ENCODE peak calls at places on chromosomes 13 and 19, in seven cellular contexts. One of them, this sample, is unnamed.
A peak's percentile ranks its signal among the peaks of the same experiment; 100 is the strongest.

GRCh38 chr19:18746393-18747167 is 44.5 kb downstream of the COMP start:
- DNase-seq in IMR-90: no peak
- DNase-seq in astrocyte: no peak
- DNase-seq in mammary epithelial cell: no peak
- DNase-seq in A549: no peak
- DNase-seq in hepatocyte: no peak
- DNase-seq in mesendoderm: peak; percentile 21
- DNase-seq in this sample: no peak

GRCh38 chr19:8240274-8241229 is 31.4 kb downstream of the CERS4 start:
- DNase-seq in IMR-90: peak; percentile 94
- DNase-seq in astrocyte: peak; percentile 94
- DNase-seq in mammary epithelial cell: peak; percentile 87
- DNase-seq in A549: no peak
- DNase-seq in hepatocyte: peak; percentile 94
- DNase-seq in mesendoderm: peak; percentile 92
- DNase-seq in this sample: peak; percentile 90

GRCh38 chr19:55676384-55676783 is 1.4 kb downstream of the EPN1 start:
- DNase-seq in IMR-90: peak; percentile 13
- DNase-seq in astrocyte: no peak
- DNase-seq in mammary epithelial cell: peak; percentile 11
- DNase-seq in A549: no peak
- DNase-seq in hepatocyte: no peak
- DNase-seq in mesendoderm: no peak
- DNase-seq in this sample: no peak

GRCh38 chr13:107834717-107835116 is 380.6 kb downstream of the LIG4 start:
- DNase-seq in IMR-90: peak; percentile 31
- DNase-seq in astrocyte: peak; percentile 24
- DNase-seq in mammary epithelial cell: peak; percentile 5
- DNase-seq in A549: no peak
- DNase-seq in hepatocyte: no peak
- DNase-seq in mesendoderm: no peak
- DNase-seq in this sample: no peak

GRCh38 chr13:23411706-23412105 is 21.8 kb downstream of the SACS start:
- DNase-seq in IMR-90: no peak
- DNase-seq in astrocyte: no peak
- DNase-seq in mammary epithelial cell: no peak
- DNase-seq in A549: no peak
- DNase-seq in hepatocyte: no peak
- DNase-seq in mesendoderm: no peak
- DNase-seq in this sample: no peak

GRCh38 chr13:41561179-41561578 is 103.8 kb downstream of the RGCC start:
- DNase-seq in IMR-90: peak; percentile 43
- DNase-seq in astrocyte: peak; percentile 41
- DNase-seq in mammary epithelial cell: no peak
- DNase-seq in A549: no peak
- DNase-seq in hepatocyte: no peak
- DNase-seq in mesendoderm: no peak
- DNase-seq in this sample: no peak

GRCh38 chr13:110860986-110861385 is 53.9 kb downstream of the ANKRD10 start:
- DNase-seq in IMR-90: no peak
- DNase-seq in astrocyte: no peak
- DNase-seq in mammary epithelial cell: no peak
- DNase-seq in A549: no peak
- DNase-seq in hepatocyte: no peak
- DNase-seq in mesendoderm: no peak
- DNase-seq in this sample: no peak

GRCh38 chr19:48102870-48103751 is 7.5 kb downstream of the PLA2G4C start:
- DNase-seq in IMR-90: peak; percentile 49
- DNase-seq in astrocyte: peak; percentile 59
- DNase-seq in mammary epithelial cell: peak; percentile 66
- DNase-seq in A549: peak; percentile 85
- DNase-seq in hepatocyte: peak; percentile 44
- DNase-seq in mesendoderm: peak; percentile 74
- DNase-seq in this sample: peak; percentile 43

GRCh38 chr13:80083516-80084085 is 257.3 kb downstream of the SPRY2 start:
- DNase-seq in IMR-90: peak; percentile 5
- DNase-seq in astrocyte: peak; percentile 97
- DNase-seq in mammary epithelial cell: no peak
- DNase-seq in A549: no peak
- DNase-seq in hepatocyte: no peak
- DNase-seq in mesendoderm: no peak
- DNase-seq in this sample: peak; percentile 62

GRCh38 chr13:74301200-74302063 is 167.2 kb upstream of the KLF12 start:
- DNase-seq in IMR-90: peak; percentile 24
- DNase-seq in astrocyte: peak; percentile 20
- DNase-seq in mammary epithelial cell: no peak
- DNase-seq in A549: no peak
- DNase-seq in hepatocyte: no peak
- DNase-seq in mesendoderm: peak; percentile 18
- DNase-seq in this sample: no peak

GRCh38 chr19:28330831-28331230 is 882.1 kb downstream of the UQCRFS1 start:
- DNase-seq in IMR-90: no peak
- DNase-seq in astrocyte: peak; percentile 23
- DNase-seq in mammary epithelial cell: no peak
- DNase-seq in A549: no peak
- DNase-seq in hepatocyte: no peak
- DNase-seq in mesendoderm: no peak
- DNase-seq in this sample: peak; percentile 59

GRCh38 chr13:110216403-110217041 is 90.4 kb downstream of the COL4A1 start:
- DNase-seq in IMR-90: peak; percentile 78
- DNase-seq in astrocyte: peak; percentile 87
- DNase-seq in mammary epithelial cell: no peak
- DNase-seq in A549: no peak
- DNase-seq in hepatocyte: no peak
- DNase-seq in mesendoderm: no peak
- DNase-seq in this sample: peak; percentile 65

GRCh38 chr13:84303035-84303434 is 420.8 kb upstream of the SLITRK1 start:
- DNase-seq in IMR-90: no peak
- DNase-seq in astrocyte: peak; percentile 36
- DNase-seq in mammary epithelial cell: no peak
- DNase-seq in A549: no peak
- DNase-seq in hepatocyte: no peak
- DNase-seq in mesendoderm: no peak
- DNase-seq in this sample: no peak

GRCh38 chr19:33809960-33810359 is 13.3 kb downstream of the KCTD15 start:
- DNase-seq in IMR-90: peak; percentile 36
- DNase-seq in astrocyte: no peak
- DNase-seq in mammary epithelial cell: no peak
- DNase-seq in A549: no peak
- DNase-seq in hepatocyte: no peak
- DNase-seq in mesendoderm: no peak
- DNase-seq in this sample: peak; percentile 58

GRCh38 chr13:110491869-110492268 is 69.7 kb downstream of the RAB20 start:
- DNase-seq in IMR-90: no peak
- DNase-seq in astrocyte: no peak
- DNase-seq in mammary epithelial cell: no peak
- DNase-seq in A549: no peak
- DNase-seq in hepatocyte: no peak
- DNase-seq in mesendoderm: no peak
- DNase-seq in this sample: no peak

GRCh38 chr13:24341439-24341838 is 32.1 kb downstream of the C1QTNF9 start:
- DNase-seq in IMR-90: peak; percentile 46
- DNase-seq in astrocyte: no peak
- DNase-seq in mammary epithelial cell: peak; percentile 38
- DNase-seq in A549: no peak
- DNase-seq in hepatocyte: no peak
- DNase-seq in mesendoderm: no peak
- DNase-seq in this sample: no peak

GRCh38 chr13:114152831-114153371 is 20.5 kb upstream of the RASA3 start:
- DNase-seq in IMR-90: no peak
- DNase-seq in astrocyte: no peak
- DNase-seq in mammary epithelial cell: no peak
- DNase-seq in A549: no peak
- DNase-seq in hepatocyte: peak; percentile 3
- DNase-seq in mesendoderm: no peak
- DNase-seq in this sample: no peak

GRCh38 chr13:26502826-26503225 is 54.7 kb upstream of the WASF3 start:
- DNase-seq in IMR-90: peak; percentile 96
- DNase-seq in astrocyte: peak; percentile 31
- DNase-seq in mammary epithelial cell: peak; percentile 72
- DNase-seq in A549: no peak
- DNase-seq in hepatocyte: peak; percentile 52
- DNase-seq in mesendoderm: peak; percentile 78
- DNase-seq in this sample: peak; percentile 58

GRCh38 chr13:78632956-78633355 is 26.0 kb downstream of the OBI1 start:
- DNase-seq in IMR-90: no peak
- DNase-seq in astrocyte: peak; percentile 78
- DNase-seq in mammary epithelial cell: no peak
- DNase-seq in A549: no peak
- DNase-seq in hepatocyte: no peak
- DNase-seq in mesendoderm: no peak
- DNase-seq in this sample: no peak

GRCh38 chr13:74217816-74218215 is 83.6 kb upstream of the KLF12 start:
- DNase-seq in IMR-90: peak; percentile 97
- DNase-seq in astrocyte: peak; percentile 88
- DNase-seq in mammary epithelial cell: no peak
- DNase-seq in A549: no peak
- DNase-seq in hepatocyte: no peak
- DNase-seq in mesendoderm: no peak
- DNase-seq in this sample: no peak

GRCh38 chr13:45104294-45104693 is 16.0 kb upstream of the GTF2F2 start:
- DNase-seq in IMR-90: no peak
- DNase-seq in astrocyte: no peak
- DNase-seq in mammary epithelial cell: no peak
- DNase-seq in A549: no peak
- DNase-seq in hepatocyte: no peak
- DNase-seq in mesendoderm: no peak
- DNase-seq in this sample: no peak

GRCh38 chr19:30085394-30085793 is 143.4 kb downstream of the URI1 start:
- DNase-seq in IMR-90: no peak
- DNase-seq in astrocyte: no peak
- DNase-seq in mammary epithelial cell: no peak
- DNase-seq in A549: no peak
- DNase-seq in hepatocyte: no peak
- DNase-seq in mesendoderm: peak; percentile 59
- DNase-seq in this sample: no peak

GRCh38 chr19:30086916-30087315 is 144.9 kb downstream of the URI1 start:
- DNase-seq in IMR-90: no peak
- DNase-seq in astrocyte: no peak
- DNase-seq in mammary epithelial cell: no peak
- DNase-seq in A549: no peak
- DNase-seq in hepatocyte: no peak
- DNase-seq in mesendoderm: no peak
- DNase-seq in this sample: no peak

GRCh38 chr19:30084390-30084819 is 142.4 kb downstream of the URI1 start:
- DNase-seq in IMR-90: no peak
- DNase-seq in astrocyte: no peak
- DNase-seq in mammary epithelial cell: no peak
- DNase-seq in A549: no peak
- DNase-seq in hepatocyte: no peak
- DNase-seq in mesendoderm: no peak
- DNase-seq in this sample: no peak

GRCh38 chr19:30087381-30088138 is 145.5 kb downstream of the URI1 start:
- DNase-seq in IMR-90: no peak
- DNase-seq in astrocyte: no peak
- DNase-seq in mammary epithelial cell: no peak
- DNase-seq in A549: no peak
- DNase-seq in hepatocyte: no peak
- DNase-seq in mesendoderm: no peak
- DNase-seq in this sample: no peak

GRCh38 chr19:30086220-30086619 is 144.2 kb downstream of the URI1 start:
- DNase-seq in IMR-90: no peak
- DNase-seq in astrocyte: no peak
- DNase-seq in mammary epithelial cell: no peak
- DNase-seq in A549: no peak
- DNase-seq in hepatocyte: no peak
- DNase-seq in mesendoderm: peak; percentile 21
- DNase-seq in this sample: no peak
- H3K4me2 ChIP-seq in IMR-90: no peak overlapping the region
- H3K4me2 ChIP-seq in astrocyte: no peak overlapping the region
- H3K4me2 ChIP-seq in mammary epithelial cell: no peak overlapping the region
- H3K4me2 ChIP-seq in A549: no peak overlapping the region
- H3K4me2 ChIP-seq in hepatocyte: no peak overlapping the region
- H3K4me2 ChIP-seq in mesendoderm: no peak overlapping the region
- H3K4me2 ChIP-seq in this sample: no peak overlapping the region

DNA sequence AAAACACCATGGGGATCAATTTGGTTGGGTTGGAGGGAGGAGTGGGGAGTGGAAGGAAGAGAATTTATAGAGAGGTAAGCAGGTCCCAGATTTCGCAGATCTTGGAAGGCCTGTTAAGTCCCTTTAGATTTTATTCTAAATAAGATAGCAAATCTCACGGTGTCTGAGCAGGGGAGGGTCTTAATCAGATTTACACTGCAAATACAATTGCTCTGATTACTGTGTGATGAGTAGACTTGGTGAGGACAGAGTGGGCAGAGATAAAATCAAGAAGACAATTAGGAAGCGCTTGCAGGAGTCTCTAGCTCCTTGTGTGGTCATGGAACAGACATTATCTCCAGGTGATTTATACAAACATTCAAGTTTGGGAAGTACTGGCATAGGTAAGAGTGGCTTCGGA is 126.0 kb downstream of the GPC6 start:
- DNase-seq in IMR-90: no peak
- DNase-seq in astrocyte: no peak
- DNase-seq in mammary epithelial cell: no peak
- DNase-seq in A549: no peak
- DNase-seq in hepatocyte: no peak
- DNase-seq in mesendoderm: peak; percentile 83
- DNase-seq in this sample: no peak
- H3K4me2 ChIP-seq in IMR-90: no peak overlapping the region
- H3K4me2 ChIP-seq in astrocyte: no peak overlapping the region
- H3K4me2 ChIP-seq in mammary epithelial cell: no peak overlapping the region
- H3K4me2 ChIP-seq in A549: no peak overlapping the region
- H3K4me2 ChIP-seq in hepatocyte: no peak overlapping the region
- H3K4me2 ChIP-seq in mesendoderm: no peak overlapping the region
- H3K4me2 ChIP-seq in this sample: no peak overlapping the region

GRCh38 chr13:21076265-21076653 is 14.9 kb upstream of the LATS2 start:
- DNase-seq in IMR-90: no peak
- DNase-seq in astrocyte: no peak
- DNase-seq in mammary epithelial cell: no peak
- DNase-seq in A549: no peak
- DNase-seq in hepatocyte: no peak
- DNase-seq in mesendoderm: peak; percentile 22
- DNase-seq in this sample: no peak
- H3K4me2 ChIP-seq in IMR-90: no peak overlapping the region
- H3K4me2 ChIP-seq in astrocyte: no peak overlapping the region
- H3K4me2 ChIP-seq in mammary epithelial cell: no peak overlapping the region
- H3K4me2 ChIP-seq in A549: peak overlapping the region; percentile 38
- H3K4me2 ChIP-seq in hepatocyte: peak overlapping the region; percentile 97
- H3K4me2 ChIP-seq in mesendoderm: no peak overlapping the region
- H3K4me2 ChIP-seq in this sample: no peak overlapping the region

GRCh38 chr13:60163525-60164471 is at the start of gene DIAPH3:
- DNase-seq in IMR-90: peak; percentile 95
- DNase-seq in astrocyte: peak; percentile 92
- DNase-seq in mammary epithelial cell: peak; percentile 94
- DNase-seq in A549: peak; percentile 84
- DNase-seq in hepatocyte: peak; percentile 97
- DNase-seq in mesendoderm: peak; percentile 98
- DNase-seq in this sample: peak; percentile 96
- H3K4me2 ChIP-seq in IMR-90: peak within 1 kb of the TSS; percentile 87
- H3K4me2 ChIP-seq in astrocyte: peak within 1 kb of the TSS; percentile 94
- H3K4me2 ChIP-seq in mammary epithelial cell: peak within 1 kb of the TSS; percentile 80
- H3K4me2 ChIP-seq in A549: peak within 1 kb of the TSS; percentile 75
- H3K4me2 ChIP-seq in hepatocyte: peak within 1 kb of the TSS; percentile 85
- H3K4me2 ChIP-seq in mesendoderm: peak within 1 kb of the TSS; percentile 39
- H3K4me2 ChIP-seq in this sample: peak within 1 kb of the TSS; percentile 97

GRCh38 chr19:11247391-11247790 is 8.0 kb downstream of the ANGPTL8 start:
- DNase-seq in IMR-90: no peak
- DNase-seq in astrocyte: no peak
- DNase-seq in mammary epithelial cell: no peak
- DNase-seq in A549: no peak
- DNase-seq in hepatocyte: peak; percentile 4
- DNase-seq in mesendoderm: no peak
- DNase-seq in this sample: no peak
- H3K4me2 ChIP-seq in IMR-90: no peak overlapping the region
- H3K4me2 ChIP-seq in astrocyte: no peak overlapping the region
- H3K4me2 ChIP-seq in mammary epithelial cell: no peak overlapping the region
- H3K4me2 ChIP-seq in A549: no peak overlapping the region
- H3K4me2 ChIP-seq in hepatocyte: no peak overlapping the region
- H3K4me2 ChIP-seq in mesendoderm: no peak overlapping the region
- H3K4me2 ChIP-seq in this sample: no peak overlapping the region

GRCh38 chr13:95929430-95929829 is 123.8 kb downstream of the UGGT2 start:
- DNase-seq in IMR-90: no peak
- DNase-seq in astrocyte: no peak
- DNase-seq in mammary epithelial cell: no peak
- DNase-seq in A549: no peak
- DNase-seq in hepatocyte: no peak
- DNase-seq in mesendoderm: no peak
- DNase-seq in this sample: no peak
- H3K4me2 ChIP-seq in IMR-90: no peak overlapping the region
- H3K4me2 ChIP-seq in astrocyte: no peak overlapping the region
- H3K4me2 ChIP-seq in mammary epithelial cell: no peak overlapping the region
- H3K4me2 ChIP-seq in A549: no peak overlapping the region
- H3K4me2 ChIP-seq in hepatocyte: no peak overlapping the region
- H3K4me2 ChIP-seq in mesendoderm: no peak overlapping the region
- H3K4me2 ChIP-seq in this sample: no peak overlapping the region